ENCODE peak calls at places on chromosomes 11 and 22, in seven cellular contexts. B, O, Z, X, E, I and W are unnamed samples.
A peak's percentile ranks its signal among the peaks of the same experiment; 100 is the strongest.

GRCh38 chr11:61602775-61603569 is 22.1 kb upstream of the SYT7 start:
- DNase-seq in Z (peak; percentile 80), E (peak; percentile 73), X (peak; percentile 53), O (peak; percentile 97), B (peak; percentile 81), I (no peak), W (no peak)

GRCh38 chr22:17443413-17444203 is 74.3 kb downstream of the CECR2 start:
- DNase-seq in O (no peak), E (no peak), B (no peak), X (no peak), Z (no peak), I (no peak), W (no peak)

GRCh38 chr11:127993788-127994187 is 593.6 kb downstream of the ETS1 start:
- DNase-seq in B (no peak), Z (no peak), I (peak; percentile 2), E (no peak), O (no peak), X (no peak), W (no peak)

GRCh38 chr22:36807627-36808026 is 9.2 kb downstream of the PVALB start:
- DNase-seq in I (no peak), E (peak; percentile 45), Z (no peak), O (no peak), X (no peak), B (no peak), W (no peak)

GRCh38 chr22:33896801-33897620 is 23.3 kb downstream of the LARGE1 start:
- DNase-seq in X (no peak), Z (no peak), O (peak; percentile 16), I (no peak), B (no peak), E (no peak), W (no peak)

GRCh38 chr11:61337706-61338268 is 4.8 kb downstream of the TKFC start:
- DNase-seq in Z (no peak), I (no peak), O (no peak), E (no peak), B (no peak), X (no peak), W (no peak)

GRCh38 chr11:70891844-70892380 is 360.5 kb downstream of the SHANK2 start:
- DNase-seq in O (no peak), Z (no peak), B (no peak), E (no peak), I (no peak), X (no peak), W (no peak)

GRCh38 chr11:31794546-31794945 is 16.6 kb downstream of the PAX6 start:
- DNase-seq in E (no peak), X (no peak), I (no peak), B (no peak), Z (no peak), O (no peak), W (no peak)

GRCh38 chr11:119236891-119237290 is 30.8 kb downstream of the CBL start:
- DNase-seq in O (peak; percentile 60), Z (no peak), X (no peak), B (no peak), E (no peak), I (no peak), W (no peak)

GRCh38 chr22:37627545-37627944 is 11.9 kb upstream of the SH3BP1 start:
- DNase-seq in E (no peak), I (no peak), Z (peak; percentile 85), X (no peak), O (no peak), B (peak; percentile 68), W (peak; percentile 62)

GRCh38 chr11:126403039-126403438 is 47.6 kb downstream of the ST3GAL4 start:
- DNase-seq in X (no peak), Z (peak; percentile 87), I (peak; percentile 41), B (no peak), O (no peak), E (peak; percentile 97), W (no peak)

GRCh38 chr11:113176971-113177370 is 137.4 kb upstream of the TTC12 start:
- DNase-seq in O (peak; percentile 95), X (no peak), I (no peak), B (no peak), Z (no peak), E (peak; percentile 38), W (no peak)

GRCh38 chr22:38316340-38317236 is 645 bp downstream of the CSNK1E start:
- DNase-seq in Z (peak; percentile 79), E (no peak), X (peak; percentile 78), O (peak; percentile 60), B (peak; percentile 90), I (peak; percentile 38), W (peak; percentile 71)

GRCh38 chr11:46363031-46363407 is 15.8 kb downstream of the DGKZ start:
- DNase-seq in Z (no peak), X (peak; percentile 75), E (peak; percentile 89), O (peak; percentile 74), I (peak; percentile 40), B (peak; percentile 81), W (no peak)

GRCh38 chr11:35083181-35084061 is 55.5 kb upstream of the CD44 start:
- DNase-seq in O (peak; percentile 99), I (peak; percentile 80), Z (peak; percentile 74), E (peak; percentile 97), B (peak; percentile 76), X (peak; percentile 54), W (peak; percentile 81)

GRCh38 chr22:49717322-49717919 is 110.3 kb downstream of the BRD1 start:
- DNase-seq in O (no peak), I (no peak), E (no peak), X (no peak), B (no peak), Z (no peak), W (no peak)
- H3K4me1 ChIP-seq in O (no peaks in the 10 kb centered on the region), I (peaks cover 3% of the 10 kb centered on the region), E (no peaks in the 10 kb centered on the region), X (no peaks in the 10 kb centered on the region), B (no peaks in the 10 kb centered on the region), Z (no peaks in the 10 kb centered on the region), W (no peaks in the 10 kb centered on the region)

DNA sequence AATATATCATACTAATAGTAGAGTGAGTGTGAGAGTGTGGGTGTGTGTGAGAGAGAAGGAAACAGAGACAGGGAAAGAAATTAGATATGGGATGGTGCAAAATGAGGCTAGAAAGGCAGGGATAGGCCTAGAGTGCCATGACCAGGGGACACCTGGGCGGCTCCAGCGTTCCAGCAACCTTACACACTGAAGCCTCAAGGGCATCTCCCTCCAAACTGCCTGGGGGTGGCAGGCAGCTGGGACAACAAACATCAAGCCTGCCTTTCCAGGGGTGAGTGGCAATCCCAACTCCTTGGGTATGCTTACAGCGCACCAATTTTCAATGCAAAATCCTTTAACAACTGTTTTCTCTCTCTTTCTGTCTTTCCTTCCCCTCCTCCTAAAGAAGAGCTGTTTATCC is 90.0 kb downstream of the RPL27A start:
- DNase-seq in Z (no peak), I (no peak), E (no peak), B (no peak), O (no peak), X (no peak), W (no peak)
- H3K4me1 ChIP-seq in Z (peaks cover 9% of the 10 kb centered on the region), I (peaks cover 14% of the 10 kb centered on the region), E (peaks cover 17% of the 10 kb centered on the region), B (peaks cover 80% of the 10 kb centered on the region), O (peaks cover 31% of the 10 kb centered on the region), X (peaks cover 90% of the 10 kb centered on the region), W (no peaks in the 10 kb centered on the region)

GRCh38 chr11:133819916-133820315 is 25.4 kb downstream of the SPATA19 start:
- DNase-seq in I (no peak), B (no peak), E (no peak), O (no peak), X (no peak), Z (no peak), W (no peak)
- H3K4me1 ChIP-seq in I (no peaks in the 10 kb centered on the region), B (no peaks in the 10 kb centered on the region), E (no peaks in the 10 kb centered on the region), O (no peaks in the 10 kb centered on the region), X (peaks cover 14% of the 10 kb centered on the region), Z (no peaks in the 10 kb centered on the region), W (no peaks in the 10 kb centered on the region)

DNA sequence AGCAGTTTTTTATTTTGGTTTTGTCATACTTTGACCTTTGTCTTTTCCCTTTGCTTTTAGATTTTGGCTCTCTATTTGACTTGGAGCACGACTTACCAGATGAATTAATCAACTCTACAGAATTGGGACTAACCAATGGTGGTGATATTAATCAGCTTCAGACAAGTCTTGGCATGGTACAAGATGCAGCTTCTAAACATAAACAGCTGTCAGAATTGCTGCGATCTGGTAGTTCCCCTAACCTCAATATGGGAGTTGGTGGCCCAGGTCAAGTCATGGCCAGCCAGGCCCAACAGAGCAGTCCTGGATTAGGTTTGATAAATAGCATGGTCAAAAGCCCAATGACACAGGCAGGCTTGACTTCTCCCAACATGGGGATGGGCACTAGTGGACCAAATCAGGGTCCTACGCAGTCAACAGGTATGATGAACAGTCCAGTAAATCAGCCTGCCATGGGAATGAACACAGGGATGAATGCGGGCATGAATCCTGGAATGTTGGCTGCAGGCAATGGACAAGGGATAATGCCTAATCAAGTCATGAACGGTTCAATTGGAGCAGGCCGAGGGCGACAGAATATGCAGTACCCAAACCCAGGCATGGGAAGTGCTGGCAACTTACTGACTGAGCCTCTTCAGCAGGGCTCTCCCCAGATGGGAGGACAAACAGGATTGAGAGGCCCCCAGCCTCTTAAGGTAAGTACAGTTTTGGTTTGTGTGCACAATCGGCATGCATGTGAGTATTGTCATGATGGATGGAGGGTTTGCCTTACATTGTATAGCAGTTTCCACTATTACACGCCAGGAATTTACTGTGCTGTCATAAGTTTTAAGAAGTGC is 25.0 kb downstream of the EP300 start:
- DNase-seq in O (no peak), E (no peak), Z (no peak), B (no peak), X (no peak), I (no peak), W (no peak)
- H3K4me1 ChIP-seq in O (no peaks in the 10 kb centered on the region), E (no peaks in the 10 kb centered on the region), Z (no peaks in the 10 kb centered on the region), B (peaks cover 4% of the 10 kb centered on the region), X (peaks cover 17% of the 10 kb centered on the region), I (no peaks in the 10 kb centered on the region), W (peaks cover 28% of the 10 kb centered on the region)